ENCODE peak calls at places on chromosomes 7 and 10, in five cellular contexts. One of them, this sample, is unnamed.

GRCh38 chr7:115511330-115511729 is 519.2 kb downstream of the TFEC start:
- DNase-seq in upper lobe of right lung: no peak
- DNase-seq in A549: no peak
- DNase-seq in uterus: no peak
- DNase-seq in mammary epithelial cell: no peak
- DNase-seq in this sample: no peak

GRCh38 chr7:48244902-48245301 is 73.6 kb downstream of the ABCA13 start:
- DNase-seq in uterus: no peak
- DNase-seq in upper lobe of right lung: no peak
- DNase-seq in A549: no peak
- DNase-seq in mammary epithelial cell: peak
- DNase-seq in this sample: peak

GRCh38 chr10:100744136-100744979 is 1.0 kb upstream of the PAX2 start:
- DNase-seq in uterus: no peak
- DNase-seq in mammary epithelial cell: no peak
- DNase-seq in upper lobe of right lung: no peak
- DNase-seq in A549: peak
- DNase-seq in this sample: no peak

GRCh38 chr7:23065974-23066373 is 39.6 kb upstream of the KLHL7 start:
- DNase-seq in uterus: no peak
- DNase-seq in mammary epithelial cell: peak
- DNase-seq in upper lobe of right lung: no peak
- DNase-seq in A549: no peak
- DNase-seq in this sample: peak

GRCh38 chr10:103845983-103846382 is 9.4 kb downstream of the SH3PXD2A start:
- DNase-seq in upper lobe of right lung: no peak
- DNase-seq in uterus: no peak
- DNase-seq in A549: no peak
- DNase-seq in mammary epithelial cell: no peak
- DNase-seq in this sample: no peak

GRCh38 chr10:70354100-70354499 is 28.3 kb downstream of the LRRC20 start:
- DNase-seq in upper lobe of right lung: no peak
- DNase-seq in A549: no peak
- DNase-seq in uterus: no peak
- DNase-seq in mammary epithelial cell: no peak
- DNase-seq in this sample: no peak

GRCh38 chr7:133529861-133530260 is 277.0 kb downstream of the EXOC4 start:
- DNase-seq in upper lobe of right lung: no peak
- DNase-seq in mammary epithelial cell: no peak
- DNase-seq in uterus: no peak
- DNase-seq in A549: no peak
- DNase-seq in this sample: no peak

GRCh38 chr10:13219685-13220670 is 14.2 kb downstream of the UCMA start:
- DNase-seq in A549: peak
- DNase-seq in mammary epithelial cell: peak
- DNase-seq in uterus: no peak
- DNase-seq in upper lobe of right lung: peak
- DNase-seq in this sample: peak

GRCh38 chr10:126001579-126001978 is 105.2 kb downstream of the FANK1 start:
- DNase-seq in A549: peak
- DNase-seq in upper lobe of right lung: no peak
- DNase-seq in uterus: no peak
- DNase-seq in mammary epithelial cell: no peak
- DNase-seq in this sample: no peak

GRCh38 chr7:159092701-159093121 is 52.0 kb downstream of the VIPR2 start:
- DNase-seq in upper lobe of right lung: peak
- DNase-seq in A549: no peak
- DNase-seq in uterus: no peak
- DNase-seq in mammary epithelial cell: no peak
- DNase-seq in this sample: no peak

GRCh38 chr7:72038022-72038732 is 374.0 kb downstream of the CALN1 start:
- DNase-seq in A549: no peak
- DNase-seq in mammary epithelial cell: no peak
- DNase-seq in upper lobe of right lung: no peak
- DNase-seq in uterus: no peak
- DNase-seq in this sample: no peak

GRCh38 chr7:112951070-112951469 is 135.6 kb downstream of the GPR85 start:
- DNase-seq in upper lobe of right lung: no peak
- DNase-seq in A549: no peak
- DNase-seq in uterus: no peak
- DNase-seq in mammary epithelial cell: no peak
- DNase-seq in this sample: no peak

GRCh38 chr7:44390701-44391100 is 65.3 kb upstream of the CAMK2B start:
- DNase-seq in mammary epithelial cell: no peak
- DNase-seq in uterus: no peak
- DNase-seq in A549: no peak
- DNase-seq in upper lobe of right lung: no peak
- DNase-seq in this sample: no peak

GRCh38 chr10:22339761-22340361 is 5.4 kb upstream of the SPAG6 start:
- DNase-seq in upper lobe of right lung: no peak
- DNase-seq in mammary epithelial cell: no peak
- DNase-seq in A549: no peak
- DNase-seq in uterus: no peak
- DNase-seq in this sample: no peak

GRCh38 chr10:105718207-105718995 is 1077.3 kb downstream of the SORCS3 start:
- DNase-seq in uterus: no peak
- DNase-seq in mammary epithelial cell: no peak
- DNase-seq in A549: no peak
- DNase-seq in upper lobe of right lung: no peak
- DNase-seq in this sample: no peak

GRCh38 chr10:132440791-132441565 is 44.0 kb downstream of the PWWP2B start:
- DNase-seq in uterus: no peak
- DNase-seq in mammary epithelial cell: no peak
- DNase-seq in upper lobe of right lung: no peak
- DNase-seq in A549: no peak
- DNase-seq in this sample: no peak

GRCh38 chr7:65983965-65984654 is 2.1 kb upstream of the GUSB start:
- DNase-seq in A549: peak
- DNase-seq in upper lobe of right lung: peak
- DNase-seq in mammary epithelial cell: peak
- DNase-seq in uterus: no peak
- DNase-seq in this sample: no peak

GRCh38 chr10:119824299-119824698 is 48.3 kb downstream of the MCMBP start:
- DNase-seq in upper lobe of right lung: no peak
- DNase-seq in mammary epithelial cell: no peak
- DNase-seq in uterus: no peak
- DNase-seq in A549: no peak
- DNase-seq in this sample: no peak

GRCh38 chr10:119821172-119821571 is 51.5 kb downstream of the MCMBP start:
- DNase-seq in A549: no peak
- DNase-seq in uterus: no peak
- DNase-seq in mammary epithelial cell: no peak
- DNase-seq in upper lobe of right lung: no peak
- DNase-seq in this sample: no peak

GRCh38 chr10:119815671-119816070 is 57.0 kb downstream of the MCMBP start:
- DNase-seq in mammary epithelial cell: no peak
- DNase-seq in A549: no peak
- DNase-seq in upper lobe of right lung: no peak
- DNase-seq in uterus: no peak
- DNase-seq in this sample: no peak

GRCh38 chr10:119817991-119818888 is 54.4 kb downstream of the MCMBP start:
- DNase-seq in A549: no peak
- DNase-seq in uterus: peak
- DNase-seq in upper lobe of right lung: peak
- DNase-seq in mammary epithelial cell: no peak
- DNase-seq in this sample: peak

DNA sequence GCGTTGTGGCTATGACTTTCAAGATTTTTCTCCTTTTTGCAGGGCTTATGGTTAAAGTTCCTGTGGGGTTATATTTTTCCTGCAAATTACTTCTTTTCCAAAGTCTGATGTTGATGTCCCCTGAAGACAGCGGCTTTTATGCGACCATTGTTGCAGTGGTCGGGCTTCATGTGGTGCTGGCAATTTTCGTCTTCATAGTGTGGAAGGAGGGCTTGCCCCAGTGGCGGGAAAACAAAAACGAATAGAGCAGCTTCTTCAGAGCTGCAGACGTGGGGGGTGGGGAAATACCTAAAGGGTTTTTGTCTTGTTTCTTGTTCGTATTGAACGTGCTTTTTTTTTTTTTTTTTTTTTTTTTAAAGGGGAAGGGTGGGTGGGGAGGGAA is 53.8 kb downstream of the MCMBP start:
- DNase-seq in upper lobe of right lung: no peak
- DNase-seq in mammary epithelial cell: no peak
- DNase-seq in uterus: no peak
- DNase-seq in A549: no peak
- DNase-seq in this sample: no peak
- H3K4me3 ChIP-seq in upper lobe of right lung: no peak
- H3K4me3 ChIP-seq in mammary epithelial cell: peak
- H3K4me3 ChIP-seq in uterus: peak
- H3K4me3 ChIP-seq in A549: no peak
- H3K4me3 ChIP-seq in this sample: peak

GRCh38 chr7:131924857-131925256 is 368.4 kb upstream of the PODXL start:
- DNase-seq in uterus: no peak
- DNase-seq in upper lobe of right lung: no peak
- DNase-seq in A549: no peak
- DNase-seq in mammary epithelial cell: no peak
- DNase-seq in this sample: no peak
- H3K4me3 ChIP-seq in uterus: no peak
- H3K4me3 ChIP-seq in upper lobe of right lung: no peak
- H3K4me3 ChIP-seq in A549: peak
- H3K4me3 ChIP-seq in mammary epithelial cell: no peak
- H3K4me3 ChIP-seq in this sample: no peak

GRCh38 chr10:873020-873419 is 58.5 kb downstream of the LARP4B start:
- DNase-seq in upper lobe of right lung: no peak
- DNase-seq in A549: no peak
- DNase-seq in uterus: no peak
- DNase-seq in mammary epithelial cell: no peak
- DNase-seq in this sample: no peak
- H3K4me3 ChIP-seq in upper lobe of right lung: no peak
- H3K4me3 ChIP-seq in A549: no peak
- H3K4me3 ChIP-seq in uterus: no peak
- H3K4me3 ChIP-seq in mammary epithelial cell: no peak
- H3K4me3 ChIP-seq in this sample: no peak

GRCh38 chr7:32500922-32501341 is 5.6 kb downstream of the AVL9 start:
- DNase-seq in uterus: no peak
- DNase-seq in upper lobe of right lung: no peak
- DNase-seq in mammary epithelial cell: peak
- DNase-seq in A549: no peak
- DNase-seq in this sample: peak

GRCh38 chr7:32495298-32496051 is at the start of gene AVL9:
- DNase-seq in mammary epithelial cell: peak
- DNase-seq in uterus: peak
- DNase-seq in A549: peak
- DNase-seq in upper lobe of right lung: peak
- DNase-seq in this sample: peak

GRCh38 chr7:32494946-32495297 is 367 bp upstream of the AVL9 start:
- DNase-seq in upper lobe of right lung: no peak
- DNase-seq in mammary epithelial cell: no peak
- DNase-seq in A549: no peak
- DNase-seq in uterus: no peak
- DNase-seq in this sample: no peak

GRCh38 chr7:32501522-32501921 is 6.2 kb downstream of the AVL9 start:
- DNase-seq in uterus: no peak
- DNase-seq in upper lobe of right lung: no peak
- DNase-seq in mammary epithelial cell: peak
- DNase-seq in A549: no peak
- DNase-seq in this sample: peak

GRCh38 chr7:32496052-32496813 is 944 bp downstream of the AVL9 start:
- DNase-seq in A549: peak
- DNase-seq in mammary epithelial cell: peak
- DNase-seq in upper lobe of right lung: no peak
- DNase-seq in uterus: no peak
- DNase-seq in this sample: no peak
- H3K4me3 ChIP-seq in A549: peak
- H3K4me3 ChIP-seq in mammary epithelial cell: peak
- H3K4me3 ChIP-seq in upper lobe of right lung: peak
- H3K4me3 ChIP-seq in uterus: peak
- H3K4me3 ChIP-seq in this sample: peak

DNA sequence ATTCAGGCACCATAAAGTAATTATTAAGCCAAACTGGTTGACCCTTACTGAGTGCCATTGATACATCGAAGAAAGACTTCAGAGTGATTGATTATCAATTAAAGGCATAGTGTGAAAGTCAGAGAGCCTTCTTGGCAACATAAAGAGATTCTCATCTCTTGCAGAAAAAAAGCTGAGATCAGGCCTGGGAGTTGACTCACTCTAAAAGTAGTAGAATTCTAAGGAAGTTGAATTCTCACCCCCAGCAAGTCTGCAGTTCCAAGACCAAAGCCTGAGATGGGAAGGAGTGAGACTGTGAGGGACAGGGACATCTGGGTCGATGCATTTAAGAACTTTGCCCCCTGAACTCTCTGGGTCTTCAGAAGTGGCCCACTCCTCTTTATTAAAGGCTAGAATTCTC is 21.6 kb upstream of the ERCC6 start:
- DNase-seq in upper lobe of right lung: no peak
- DNase-seq in uterus: no peak
- DNase-seq in mammary epithelial cell: no peak
- DNase-seq in A549: no peak
- DNase-seq in this sample: no peak
- H3K4me3 ChIP-seq in upper lobe of right lung: no peak
- H3K4me3 ChIP-seq in uterus: no peak
- H3K4me3 ChIP-seq in mammary epithelial cell: no peak
- H3K4me3 ChIP-seq in A549: no peak
- H3K4me3 ChIP-seq in this sample: no peak

DNA sequence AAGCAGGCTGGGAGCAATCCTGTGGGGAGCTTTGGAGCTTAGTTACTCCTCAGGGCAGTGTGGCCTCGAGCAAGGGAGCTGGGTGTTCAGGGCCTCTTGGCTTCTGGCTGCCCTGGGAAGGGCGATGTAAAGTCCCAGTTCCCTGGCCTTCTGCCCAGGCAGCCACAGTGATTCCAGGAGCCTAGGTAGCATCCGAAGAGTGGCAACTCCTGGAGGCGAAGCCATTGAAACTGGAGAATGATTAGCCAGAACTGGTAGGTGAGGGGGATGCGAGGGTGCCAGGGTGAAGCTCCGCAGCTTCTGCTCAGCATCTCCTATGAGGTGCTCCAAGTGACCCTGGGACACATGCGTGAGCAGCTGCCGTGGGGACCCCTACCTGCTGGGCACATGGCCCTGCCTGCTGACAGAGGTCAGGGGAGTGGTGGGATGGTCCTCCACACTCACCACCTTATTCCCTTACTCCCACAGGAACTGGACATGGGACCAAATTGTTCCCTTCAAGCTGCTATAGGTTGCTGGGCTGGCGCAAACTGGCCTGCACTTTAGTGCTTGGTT is 7.8 kb upstream of the GDF2 start:
- DNase-seq in A549: no peak
- DNase-seq in upper lobe of right lung: peak
- DNase-seq in mammary epithelial cell: no peak
- DNase-seq in uterus: no peak
- DNase-seq in this sample: no peak
- H3K4me3 ChIP-seq in A549: no peak
- H3K4me3 ChIP-seq in upper lobe of right lung: no peak
- H3K4me3 ChIP-seq in mammary epithelial cell: no peak
- H3K4me3 ChIP-seq in uterus: no peak
- H3K4me3 ChIP-seq in this sample: no peak

DNA sequence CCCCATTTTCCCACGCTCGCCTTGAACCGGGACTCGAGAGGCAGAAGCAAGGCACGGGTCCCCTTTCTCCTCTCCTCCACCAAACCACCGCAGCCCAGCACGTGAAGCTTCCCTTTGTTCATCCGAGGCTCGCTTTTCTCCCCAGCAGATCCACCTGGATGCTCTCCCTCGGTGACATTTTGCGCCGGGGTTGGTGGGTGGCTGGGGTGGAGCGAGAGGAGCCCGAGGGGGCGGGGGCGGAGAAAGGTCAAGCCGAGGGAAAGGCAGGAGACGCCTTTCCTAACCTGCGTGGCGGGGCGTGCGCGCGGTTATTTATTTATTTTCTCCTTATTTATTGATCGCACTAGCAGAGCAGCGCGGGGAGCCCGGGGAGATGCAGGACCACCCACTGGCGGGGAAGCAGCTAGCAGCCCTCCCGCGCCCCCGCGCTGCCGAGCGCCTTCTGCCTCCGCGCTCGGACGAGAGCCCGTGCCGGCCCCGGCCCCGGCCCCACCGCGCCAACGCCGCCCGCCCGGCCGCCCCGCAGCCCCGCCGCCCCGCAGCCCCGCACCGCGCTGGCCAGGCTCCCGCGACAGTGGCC is at the start of gene KCND2:
- DNase-seq in uterus: peak
- DNase-seq in A549: no peak
- DNase-seq in mammary epithelial cell: no peak
- DNase-seq in upper lobe of right lung: peak
- DNase-seq in this sample: no peak
- H3K4me3 ChIP-seq in uterus: peak
- H3K4me3 ChIP-seq in A549: peak
- H3K4me3 ChIP-seq in mammary epithelial cell: peak
- H3K4me3 ChIP-seq in upper lobe of right lung: peak
- H3K4me3 ChIP-seq in this sample: peak